ENCODE peak calls at places on chromosomes 5 and 9, in four cellular contexts. D, Y, E and M are unnamed samples.

GRCh38 chr9:113620377-113621161 is 157.0 kb downstream of the RGS3 start:
- DNase-seq in E (no peak), D (peak), Y (peak), M (peak)

GRCh38 chr5:3107118-3107517 is 355.6 kb upstream of the IRX2 start:
- DNase-seq in D (no peak), Y (no peak), E (no peak), M (no peak)

GRCh38 chr9:123928471-123929176 is 1.3 kb downstream of the DENND1A start:
- DNase-seq in Y (no peak), E (no peak), D (no peak), M (no peak)

GRCh38 chr9:22044583-22044982 is 35.5 kb upstream of the CDKN2B start:
- DNase-seq in Y (no peak), E (no peak), D (no peak), M (no peak)

GRCh38 chr9:2623046-2623865 is 1.7 kb downstream of the VLDLR start:
- DNase-seq in E (no peak), D (peak), Y (peak), M (no peak)

GRCh38 chr5:92378961-92379611 is 996.0 kb upstream of the ARRDC3 start:
- DNase-seq in E (no peak), D (no peak), Y (no peak), M (no peak)

GRCh38 chr5:2524620-2525019 is 226.9 kb downstream of the IRX2 start:
- DNase-seq in D (no peak), E (no peak), Y (no peak), M (no peak)

GRCh38 chr9:136728548-136729123 is 14.1 kb downstream of the LCN10 start:
- DNase-seq in D (no peak), E (no peak), Y (no peak), M (no peak)

GRCh38 chr9:34430843-34431437 is 27.4 kb downstream of the FAM219A start:
- DNase-seq in D (peak), Y (peak), E (no peak), M (peak)

GRCh38 chr5:850511-851006 is at the start of gene ZDHHC11:
- DNase-seq in E (no peak), Y (no peak), D (peak), M (no peak)

GRCh38 chr9:69086769-69087168 is 51.2 kb downstream of the FXN start:
- DNase-seq in D (no peak), E (no peak), Y (no peak), M (no peak)

GRCh38 chr9:121564861-121565260 is 65.2 kb upstream of the GGTA1 start:
- DNase-seq in D (no peak), E (no peak), Y (no peak), M (no peak)

GRCh38 chr9:97742545-97742944 is 45.4 kb upstream of the XPA start:
- DNase-seq in Y (no peak), E (no peak), D (no peak), M (no peak)

GRCh38 chr9:20351715-20352114 is 270.6 kb downstream of the MLLT3 start:
- DNase-seq in D (no peak), E (no peak), Y (no peak), M (no peak)

GRCh38 chr5:153350192-153350883 is 140.1 kb upstream of the GRIA1 start:
- DNase-seq in D (no peak), E (no peak), Y (no peak), M (peak)

GRCh38 chr9:80881350-80881749 is 808.0 kb downstream of the TLE1 start:
- DNase-seq in D (no peak), E (no peak), Y (no peak), M (no peak)

GRCh38 chr9:127763918-127764384 is 14.5 kb downstream of the SH2D3C start:
- DNase-seq in D (peak), Y (no peak), E (no peak), M (no peak)

GRCh38 chr5:36607114-36607561 is 732 bp downstream of the SLC1A3 start:
- DNase-seq in Y (no peak), E (no peak), D (no peak), M (no peak)

GRCh38 chr9:8821910-8822666 is 1022.5 kb upstream of the DMAC1 start:
- DNase-seq in D (no peak), Y (no peak), E (no peak), M (no peak)

GRCh38 chr5:131511934-131512333 is 123.1 kb downstream of the RAPGEF6 start:
- DNase-seq in D (no peak), Y (no peak), E (no peak), M (no peak)

GRCh38 chr5:42715791-42716190 is 40.8 kb upstream of the CCDC152 start:
- DNase-seq in E (no peak), D (no peak), Y (no peak), M (no peak)

GRCh38 chr5:164335837-164336236 is 830.4 kb downstream of the MAT2B start:
- DNase-seq in E (no peak), Y (no peak), D (no peak), M (no peak)

GRCh38 chr5:92401492-92401891 is 1018.4 kb upstream of the ARRDC3 start:
- DNase-seq in Y (no peak), E (no peak), D (no peak), M (peak)

GRCh38 chr5:66891184-66891925 is 295.2 kb downstream of the MAST4 start:
- DNase-seq in Y (no peak), E (no peak), D (peak), M (no peak)

GRCh38 chr9:83304686-83305085 is 233.5 kb downstream of the FRMD3 start:
- DNase-seq in Y (no peak), D (peak), E (no peak), M (no peak)

GRCh38 chr9:123266655-123267421 is 1.5 kb downstream of the STRBP start:
- DNase-seq in Y (no peak), D (no peak), E (no peak), M (no peak)

GRCh38 chr9:20356392-20357206 is 265.7 kb downstream of the MLLT3 start:
- DNase-seq in Y (peak), E (peak), D (peak), M (peak)

GRCh38 chr5:173785866-173786265 is 102.3 kb upstream of the CPEB4 start:
- DNase-seq in D (no peak), E (no peak), Y (no peak), M (no peak)

GRCh38 chr5:150789431-150789830 is 10.9 kb downstream of the SMIM3 start:
- DNase-seq in Y (no peak), D (no peak), E (no peak), M (no peak)

GRCh38 chr5:128318691-128319090 is 219.4 kb downstream of the FBN2 start:
- DNase-seq in E (no peak), D (no peak), Y (no peak), M (no peak)

GRCh38 chr5:111810087-111810486 is 53.1 kb upstream of the NREP start:
- DNase-seq in Y (no peak), D (no peak), E (no peak), M (no peak)

GRCh38 chr5:160071521-160072299 is 47.5 kb downstream of the PWWP2A start:
- DNase-seq in D (no peak), E (no peak), Y (no peak), M (no peak)

GRCh38 chr5:93421498-93421897 is 159.5 kb downstream of the NR2F1-AS1 start:
- DNase-seq in D (no peak), Y (no peak), E (no peak), M (peak)

GRCh38 chr5:93425102-93425501 is 155.9 kb downstream of the NR2F1-AS1 start:
- DNase-seq in Y (no peak), D (no peak), E (no peak), M (no peak)

GRCh38 chr5:93423333-93423714 is 157.7 kb downstream of the NR2F1-AS1 start:
- DNase-seq in Y (no peak), E (no peak), D (no peak), M (no peak)

GRCh38 chr5:93421987-93422391 is 159.0 kb downstream of the NR2F1-AS1 start:
- DNase-seq in Y (no peak), D (no peak), E (no peak), M (no peak)

DNA sequence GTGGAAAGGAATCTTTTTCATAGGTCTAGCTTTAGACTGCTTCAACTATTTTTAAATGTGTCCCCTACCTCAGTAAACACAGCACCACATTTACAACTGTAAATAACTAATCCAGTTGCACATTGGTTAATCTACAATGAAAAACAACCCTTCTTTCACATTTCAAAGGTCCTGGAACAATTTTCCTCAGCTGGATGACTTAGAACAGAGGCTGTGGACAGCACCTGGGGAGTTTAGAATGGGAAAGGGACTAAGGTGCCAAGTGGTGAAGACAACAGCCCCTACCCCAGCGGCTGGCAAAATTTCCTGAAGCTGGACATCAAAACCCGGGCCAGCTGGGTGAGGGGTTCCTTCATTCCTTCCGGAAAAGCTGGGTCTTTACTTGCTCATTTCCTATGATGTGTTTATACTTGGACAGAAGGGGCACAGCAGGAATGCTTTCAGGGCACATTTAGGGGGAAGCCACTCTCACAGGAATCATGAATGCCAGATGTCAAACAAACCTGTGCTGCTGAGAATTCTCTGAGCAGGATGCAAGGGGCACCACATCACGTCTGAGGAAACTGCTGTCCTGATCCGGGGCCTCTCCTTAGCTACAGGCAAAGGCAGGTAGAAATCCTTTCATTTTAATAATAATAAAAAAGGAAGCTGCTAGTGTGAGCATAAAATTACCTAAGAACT is 158.2 kb downstream of the NR2F1-AS1 start:
- DNase-seq in D (no peak), Y (no peak), E (no peak), M (no peak)
- H3K27ac ChIP-seq in D (no peak), Y (no peak), E (no peak), M (no peak)

GRCh38 chr5:61604626-61605025 is 272.6 kb downstream of the ZSWIM6 start:
- DNase-seq in E (no peak), Y (no peak), D (no peak), M (no peak)
- H3K27ac ChIP-seq in E (no peak), Y (peak), D (no peak), M (no peak)

DNA sequence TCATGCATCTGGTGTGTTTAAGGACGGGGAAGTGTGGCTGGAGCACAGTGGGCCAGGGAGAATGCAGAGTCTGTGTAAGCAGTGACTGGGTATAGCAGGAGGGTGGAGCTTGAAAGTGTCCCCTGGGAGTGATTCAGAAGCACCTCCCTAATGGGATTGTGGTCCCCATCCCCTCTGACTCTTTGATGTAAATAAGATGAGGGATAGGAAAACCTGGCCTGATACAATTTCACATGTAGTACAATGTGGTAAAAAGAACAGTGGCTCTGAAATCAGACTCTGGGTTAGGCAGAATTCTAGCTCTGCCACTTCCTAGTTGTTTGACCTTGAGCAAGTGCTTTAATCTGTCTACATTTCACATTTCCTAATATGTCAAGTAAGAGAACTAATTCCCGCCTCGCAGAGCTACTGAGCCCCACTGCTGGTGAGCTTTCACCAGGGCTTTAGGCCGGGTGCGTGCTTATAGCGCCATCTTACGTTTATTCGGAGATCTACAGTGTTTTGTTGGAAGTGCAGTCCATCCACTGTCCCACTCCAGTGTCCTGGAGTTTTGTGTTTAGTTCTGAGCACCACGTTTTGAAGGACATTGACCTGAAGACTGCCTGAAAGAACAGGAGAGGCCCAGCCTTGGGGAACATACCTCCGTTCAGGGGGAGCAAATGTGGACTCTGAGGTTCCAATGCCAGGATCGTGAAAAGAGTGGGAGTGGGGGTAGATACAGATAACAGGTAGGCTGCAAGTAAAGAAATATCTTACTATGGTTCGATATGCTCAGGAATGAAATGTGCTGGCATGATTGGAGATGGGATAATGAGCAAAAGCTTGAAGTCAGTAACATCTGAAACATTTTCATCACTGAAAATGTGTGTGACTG is 51.2 kb upstream of the TESK1 start:
- DNase-seq in Y (peak), E (no peak), D (peak), M (no peak)
- H3K27ac ChIP-seq in Y (peak), E (no peak), D (peak), M (no peak)

GRCh38 chr5:4700082-4700481 is 440.0 kb upstream of the ADAMTS16 start:
- DNase-seq in E (no peak), D (no peak), Y (no peak), M (peak)

GRCh38 chr5:4698596-4698995 is 441.5 kb upstream of the ADAMTS16 start:
- DNase-seq in D (no peak), Y (no peak), E (no peak), M (no peak)

GRCh38 chr5:4700886-4701285 is 439.2 kb upstream of the ADAMTS16 start:
- DNase-seq in E (no peak), D (no peak), Y (no peak), M (no peak)

DNA sequence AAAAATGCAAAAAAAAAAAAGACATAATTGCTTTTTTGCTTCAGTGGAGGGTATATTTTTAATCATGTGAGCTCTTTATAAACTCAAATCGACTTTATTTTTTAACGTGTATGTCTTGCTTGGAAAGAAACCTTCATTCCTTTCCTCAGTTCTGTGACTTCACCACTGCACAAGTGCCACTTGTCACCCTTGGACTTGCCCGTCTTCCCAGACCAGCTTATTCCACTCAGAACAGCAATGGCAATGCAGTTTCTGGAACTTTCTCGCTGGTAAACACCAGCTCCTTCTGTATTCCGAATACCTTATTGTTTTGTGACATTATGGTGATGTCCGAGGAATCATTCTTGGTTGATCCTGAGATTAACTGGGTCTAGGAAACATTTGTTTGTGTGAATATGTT is 440.5 kb upstream of the ADAMTS16 start:
- DNase-seq in E (no peak), D (no peak), Y (no peak), M (no peak)
- H3K27ac ChIP-seq in E (no peak), D (no peak), Y (no peak), M (no peak)

DNA sequence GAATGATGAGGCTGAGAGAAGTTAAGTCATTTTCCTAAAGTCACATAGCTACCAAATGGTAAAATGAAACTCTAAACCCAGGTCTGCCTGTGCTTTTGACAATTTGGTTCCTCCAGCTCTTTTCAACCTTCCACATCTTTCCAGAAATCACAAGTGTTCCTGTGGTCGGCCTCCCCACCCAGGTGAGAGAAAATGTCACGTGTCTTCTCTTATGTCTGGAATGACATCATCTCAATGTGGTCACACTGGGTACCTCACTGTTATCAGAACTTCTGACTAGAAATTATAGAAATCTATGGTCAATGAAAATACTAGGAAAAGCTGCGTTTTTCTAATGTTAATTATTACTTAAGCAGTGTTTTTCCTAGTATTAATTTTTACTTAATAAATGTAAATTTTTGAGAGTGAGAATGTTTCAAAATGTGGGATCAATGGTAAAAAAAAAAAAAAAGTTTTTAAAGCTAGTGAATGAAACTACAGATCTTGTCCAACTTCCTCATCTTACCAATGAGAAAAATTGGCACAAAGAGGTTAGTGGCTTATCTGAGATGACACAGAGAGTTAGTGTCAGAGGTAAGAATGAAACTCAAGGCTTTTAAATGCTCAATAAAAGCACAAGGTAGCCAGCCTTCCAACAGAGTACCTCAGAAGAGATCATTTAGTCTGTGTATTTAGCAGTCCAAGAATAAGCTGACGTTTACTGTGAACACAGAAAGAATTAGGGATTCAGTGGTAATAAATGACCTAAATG is 228.7 kb upstream of the NR4A3 start:
- DNase-seq in D (no peak), Y (no peak), E (no peak), M (no peak)
- H3K27ac ChIP-seq in D (no peak), Y (no peak), E (no peak), M (no peak)

GRCh38 chr5:141477169-141477568 is 1.4 kb downstream of the PCDHGC3 start:
- DNase-seq in D (no peak), E (no peak), Y (no peak), M (no peak)
- H3K27ac ChIP-seq in D (peak), E (no peak), Y (no peak), M (no peak)

GRCh38 chr9:93205045-93205768 is 21.3 kb downstream of the WNK2 start:
- DNase-seq in Y (no peak), D (peak), E (no peak), M (no peak)
- H3K27ac ChIP-seq in Y (no peak), D (no peak), E (no peak), M (no peak)

GRCh38 chr5:106523842-106524241 is 1146.9 kb downstream of the EFNA5 start:
- DNase-seq in D (no peak), Y (no peak), E (no peak), M (no peak)
- H3K27ac ChIP-seq in D (no peak), Y (no peak), E (no peak), M (no peak)

GRCh38 chr9:75833765-75834164 is 56.7 kb upstream of the PCSK5 start:
- DNase-seq in D (no peak), Y (no peak), E (no peak), M (no peak)

GRCh38 chr9:75834878-75835277 is 55.6 kb upstream of the PCSK5 start:
- DNase-seq in Y (no peak), D (no peak), E (no peak), M (no peak)

GRCh38 chr9:75826292-75826691 is 64.2 kb upstream of the PCSK5 start:
- DNase-seq in E (no peak), D (no peak), Y (no peak), M (no peak)

GRCh38 chr9:75824816-75825568 is 65.5 kb upstream of the PCSK5 start:
- DNase-seq in E (no peak), Y (no peak), D (no peak), M (no peak)

DNA sequence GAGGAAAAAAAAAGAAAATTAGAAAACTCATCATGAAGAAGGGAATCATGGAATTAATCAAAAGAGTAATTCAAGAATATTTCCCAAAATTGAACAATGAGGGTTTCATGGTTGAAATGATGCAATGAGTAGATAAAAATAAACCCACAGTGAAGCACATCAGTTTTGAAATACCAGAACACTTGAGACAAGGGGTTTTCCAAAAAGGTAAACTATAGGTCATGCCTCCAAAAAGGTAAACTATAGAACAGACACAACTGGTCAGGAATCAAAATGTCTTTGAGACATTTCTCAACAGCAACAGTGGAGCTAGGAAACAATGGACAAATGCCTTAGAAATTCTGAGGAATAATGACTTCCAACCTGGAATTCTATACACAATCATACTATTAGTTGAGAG is 60.2 kb upstream of the PCSK5 start:
- DNase-seq in D (no peak), E (no peak), Y (no peak), M (no peak)
- H3K27ac ChIP-seq in D (no peak), E (no peak), Y (no peak), M (no peak)